ENCODE peak calls at places on chromosomes 2 and 18, in eight cellular contexts. One of them, this sample, is unnamed.

GRCh38 chr2:150403457-150403856 is 84.0 kb downstream of the RND3 start:
- DNase-seq in ovary: no peak
- DNase-seq in left ventricle myocardium inferior: no peak
- DNase-seq in pancreas: no peak
- DNase-seq in heart right ventricle: no peak
- DNase-seq in uterus: no peak
- DNase-seq in PC-3: no peak
- DNase-seq in esophagus squamous epithelium: no peak
- DNase-seq in this sample: no peak

GRCh38 chr2:215931256-215931903 is 82.0 kb downstream of the MREG start:
- DNase-seq in left ventricle myocardium inferior: peak; percentile 20
- DNase-seq in ovary: peak; percentile 56
- DNase-seq in PC-3: peak; percentile 93
- DNase-seq in esophagus squamous epithelium: peak; percentile 9
- DNase-seq in pancreas: no peak
- DNase-seq in uterus: peak; percentile 61
- DNase-seq in heart right ventricle: no peak
- DNase-seq in this sample: peak; percentile 19

GRCh38 chr2:64978514-64979268 is 10.5 kb upstream of the SLC1A4 start:
- DNase-seq in pancreas: no peak
- DNase-seq in ovary: no peak
- DNase-seq in esophagus squamous epithelium: no peak
- DNase-seq in heart right ventricle: no peak
- DNase-seq in left ventricle myocardium inferior: no peak
- DNase-seq in uterus: no peak
- DNase-seq in PC-3: peak; percentile 60
- DNase-seq in this sample: no peak

GRCh38 chr18:68499141-68499540 is 215.8 kb downstream of the TMX3 start:
- DNase-seq in uterus: no peak
- DNase-seq in left ventricle myocardium inferior: no peak
- DNase-seq in heart right ventricle: no peak
- DNase-seq in esophagus squamous epithelium: no peak
- DNase-seq in pancreas: no peak
- DNase-seq in ovary: no peak
- DNase-seq in PC-3: no peak
- DNase-seq in this sample: no peak

GRCh38 chr2:205024822-205025518 is 479.7 kb downstream of the PARD3B start:
- DNase-seq in heart right ventricle: no peak
- DNase-seq in PC-3: peak; percentile 95
- DNase-seq in esophagus squamous epithelium: no peak
- DNase-seq in uterus: peak; percentile 62
- DNase-seq in left ventricle myocardium inferior: no peak
- DNase-seq in ovary: no peak
- DNase-seq in pancreas: no peak
- DNase-seq in this sample: peak; percentile 58

GRCh38 chr18:9069482-9070059 is 32.9 kb upstream of the NDUFV2 start:
- DNase-seq in uterus: no peak
- DNase-seq in pancreas: no peak
- DNase-seq in left ventricle myocardium inferior: no peak
- DNase-seq in heart right ventricle: no peak
- DNase-seq in PC-3: no peak
- DNase-seq in esophagus squamous epithelium: no peak
- DNase-seq in ovary: no peak
- DNase-seq in this sample: no peak

GRCh38 chr2:206984206-206984605 is 44.9 kb downstream of the CPO start:
- DNase-seq in ovary: no peak
- DNase-seq in esophagus squamous epithelium: no peak
- DNase-seq in PC-3: peak; percentile 51
- DNase-seq in left ventricle myocardium inferior: no peak
- DNase-seq in uterus: no peak
- DNase-seq in heart right ventricle: no peak
- DNase-seq in pancreas: no peak
- DNase-seq in this sample: no peak

GRCh38 chr2:177984739-177985138 is 87.8 kb downstream of the PDE11A start:
- DNase-seq in uterus: no peak
- DNase-seq in left ventricle myocardium inferior: no peak
- DNase-seq in pancreas: no peak
- DNase-seq in ovary: no peak
- DNase-seq in esophagus squamous epithelium: no peak
- DNase-seq in heart right ventricle: no peak
- DNase-seq in PC-3: peak; percentile 12
- DNase-seq in this sample: no peak

GRCh38 chr2:3169106-3169870 is 208.3 kb downstream of the EIPR1 start:
- DNase-seq in esophagus squamous epithelium: no peak
- DNase-seq in PC-3: peak; percentile 59
- DNase-seq in ovary: no peak
- DNase-seq in pancreas: no peak
- DNase-seq in heart right ventricle: no peak
- DNase-seq in uterus: no peak
- DNase-seq in left ventricle myocardium inferior: no peak
- DNase-seq in this sample: no peak

GRCh38 chr18:22391571-22392359 is 25.9 kb downstream of the CTAGE1 start:
- DNase-seq in uterus: peak; percentile 34
- DNase-seq in left ventricle myocardium inferior: no peak
- DNase-seq in heart right ventricle: no peak
- DNase-seq in esophagus squamous epithelium: no peak
- DNase-seq in pancreas: no peak
- DNase-seq in ovary: no peak
- DNase-seq in PC-3: peak; percentile 94
- DNase-seq in this sample: no peak

GRCh38 chr2:241795021-241795999 is 13.7 kb upstream of the NEU4 start:
- DNase-seq in left ventricle myocardium inferior: peak; percentile 6
- DNase-seq in ovary: no peak
- DNase-seq in esophagus squamous epithelium: no peak
- DNase-seq in heart right ventricle: peak; percentile 12
- DNase-seq in PC-3: no peak
- DNase-seq in uterus: no peak
- DNase-seq in pancreas: no peak
- DNase-seq in this sample: peak; percentile 5

GRCh38 chr2:118580651-118581050 is 266.8 kb downstream of the EN1 start:
- DNase-seq in PC-3: peak; percentile 73
- DNase-seq in heart right ventricle: no peak
- DNase-seq in ovary: no peak
- DNase-seq in left ventricle myocardium inferior: no peak
- DNase-seq in pancreas: no peak
- DNase-seq in esophagus squamous epithelium: no peak
- DNase-seq in uterus: no peak
- DNase-seq in this sample: no peak

GRCh38 chr2:19929226-19929625 is 27.4 kb upstream of the TTC32 start:
- DNase-seq in heart right ventricle: no peak
- DNase-seq in esophagus squamous epithelium: no peak
- DNase-seq in PC-3: no peak
- DNase-seq in pancreas: no peak
- DNase-seq in ovary: no peak
- DNase-seq in uterus: no peak
- DNase-seq in left ventricle myocardium inferior: no peak
- DNase-seq in this sample: no peak

GRCh38 chr2:99399063-99399462 is 61.9 kb downstream of the EIF5B start:
- DNase-seq in heart right ventricle: no peak
- DNase-seq in pancreas: no peak
- DNase-seq in PC-3: no peak
- DNase-seq in esophagus squamous epithelium: no peak
- DNase-seq in uterus: no peak
- DNase-seq in left ventricle myocardium inferior: no peak
- DNase-seq in ovary: no peak
- DNase-seq in this sample: no peak
- H3K9me3 ChIP-seq in heart right ventricle: no peaks in the 10 kb centered on the region
- H3K9me3 ChIP-seq in pancreas: no peaks in the 10 kb centered on the region
- H3K9me3 ChIP-seq in PC-3: no peaks in the 10 kb centered on the region
- H3K9me3 ChIP-seq in esophagus squamous epithelium: no peaks in the 10 kb centered on the region
- H3K9me3 ChIP-seq in uterus: no peaks in the 10 kb centered on the region
- H3K9me3 ChIP-seq in left ventricle myocardium inferior: no peaks in the 10 kb centered on the region
- H3K9me3 ChIP-seq in ovary: no peaks in the 10 kb centered on the region
- H3K9me3 ChIP-seq in this sample: no peaks in the 10 kb centered on the region

GRCh38 chr2:100919316-100919715 is 82.8 kb upstream of the RPL31 start:
- DNase-seq in esophagus squamous epithelium: no peak
- DNase-seq in PC-3: no peak
- DNase-seq in uterus: no peak
- DNase-seq in pancreas: no peak
- DNase-seq in left ventricle myocardium inferior: no peak
- DNase-seq in ovary: no peak
- DNase-seq in heart right ventricle: no peak
- DNase-seq in this sample: no peak
- TF ChIP-seq CTCF in esophagus squamous epithelium: peak; percentile 17
- TF ChIP-seq CTCF in PC-3: peak; percentile 33
- TF ChIP-seq CTCF in uterus: no peak
- TF ChIP-seq CTCF in pancreas: no peak
- TF ChIP-seq CTCF in left ventricle myocardium inferior: peak; percentile 34
- TF ChIP-seq CTCF in ovary: no peak
- TF ChIP-seq CTCF in heart right ventricle: peak; percentile 31
- TF ChIP-seq CTCF in this sample: no peak

GRCh38 chr2:101808006-101808562 is 110.6 kb downstream of the MAP4K4 start:
- DNase-seq in pancreas: no peak
- DNase-seq in esophagus squamous epithelium: no peak
- DNase-seq in uterus: no peak
- DNase-seq in heart right ventricle: no peak
- DNase-seq in left ventricle myocardium inferior: no peak
- DNase-seq in PC-3: no peak
- DNase-seq in ovary: no peak
- DNase-seq in this sample: no peak
- H3K27ac ChIP-seq in pancreas: no peak overlapping the region
- H3K27ac ChIP-seq in esophagus squamous epithelium: no peak overlapping the region
- H3K27ac ChIP-seq in uterus: no peak overlapping the region
- H3K27ac ChIP-seq in heart right ventricle: no peak overlapping the region
- H3K27ac ChIP-seq in left ventricle myocardium inferior: no peak overlapping the region
- H3K27ac ChIP-seq in PC-3: no peak overlapping the region
- H3K27ac ChIP-seq in ovary: no peak overlapping the region
- H3K27ac ChIP-seq in this sample: no peak overlapping the region

GRCh38 chr2:82731824-82732223 is 1727.3 kb downstream of the SUCLG1 start:
- DNase-seq in heart right ventricle: no peak
- DNase-seq in left ventricle myocardium inferior: no peak
- DNase-seq in pancreas: no peak
- DNase-seq in uterus: no peak
- DNase-seq in ovary: no peak
- DNase-seq in PC-3: peak; percentile 11
- DNase-seq in esophagus squamous epithelium: no peak
- DNase-seq in this sample: no peak
- H3K9me3 ChIP-seq in heart right ventricle: no peaks in the 10 kb centered on the region
- H3K9me3 ChIP-seq in left ventricle myocardium inferior: no peaks in the 10 kb centered on the region
- H3K9me3 ChIP-seq in pancreas: no peaks in the 10 kb centered on the region
- H3K9me3 ChIP-seq in uterus: no peaks in the 10 kb centered on the region
- H3K9me3 ChIP-seq in ovary: no peaks in the 10 kb centered on the region
- H3K9me3 ChIP-seq in PC-3: no peaks in the 10 kb centered on the region
- H3K9me3 ChIP-seq in esophagus squamous epithelium: no peaks in the 10 kb centered on the region
- H3K9me3 ChIP-seq in this sample: no peaks in the 10 kb centered on the region

DNA sequence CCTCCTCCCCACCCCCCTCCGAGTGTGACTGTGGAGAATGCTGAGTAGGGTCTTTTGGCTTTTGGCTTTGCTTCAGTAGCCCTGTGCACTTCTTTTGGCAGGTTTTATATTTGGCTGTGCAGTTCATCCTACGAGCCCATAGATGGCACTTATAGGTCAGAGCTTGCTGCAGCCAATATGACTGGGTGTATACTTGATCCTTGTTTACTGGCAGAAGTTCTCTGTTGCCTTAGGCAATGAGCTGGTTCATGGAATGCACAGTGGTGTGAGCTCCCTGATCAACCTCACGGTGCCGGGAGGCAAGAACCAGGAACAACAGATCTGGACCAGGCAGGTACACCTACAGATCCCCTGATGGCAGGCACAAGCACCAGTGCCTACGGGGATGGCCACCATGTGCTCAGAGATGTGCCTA is 190.2 kb downstream of the KIAA1328 start:
- DNase-seq in ovary: no peak
- DNase-seq in PC-3: peak; percentile 43
- DNase-seq in esophagus squamous epithelium: no peak
- DNase-seq in pancreas: no peak
- DNase-seq in heart right ventricle: no peak
- DNase-seq in uterus: no peak
- DNase-seq in left ventricle myocardium inferior: no peak
- DNase-seq in this sample: no peak
- TF ChIP-seq CTCF in ovary: no peak
- TF ChIP-seq CTCF in PC-3: no peak
- TF ChIP-seq CTCF in esophagus squamous epithelium: peak; percentile 34
- TF ChIP-seq CTCF in pancreas: no peak
- TF ChIP-seq CTCF in heart right ventricle: no peak
- TF ChIP-seq CTCF in uterus: no peak
- TF ChIP-seq CTCF in left ventricle myocardium inferior: no peak
- TF ChIP-seq CTCF in this sample: no peak

GRCh38 chr2:68907923-68908253 is 36.7 kb upstream of the BMP10 start:
- DNase-seq in heart right ventricle: no peak
- DNase-seq in esophagus squamous epithelium: no peak
- DNase-seq in uterus: no peak
- DNase-seq in pancreas: no peak
- DNase-seq in PC-3: no peak
- DNase-seq in left ventricle myocardium inferior: no peak
- DNase-seq in ovary: no peak
- DNase-seq in this sample: no peak
- H3K27ac ChIP-seq in heart right ventricle: no peak overlapping the region
- H3K27ac ChIP-seq in esophagus squamous epithelium: peak overlapping the region; percentile 26
- H3K27ac ChIP-seq in uterus: no peak overlapping the region
- H3K27ac ChIP-seq in pancreas: no peak overlapping the region
- H3K27ac ChIP-seq in PC-3: peak overlapping the region; percentile 40
- H3K27ac ChIP-seq in left ventricle myocardium inferior: no peak overlapping the region
- H3K27ac ChIP-seq in ovary: no peak overlapping the region
- H3K27ac ChIP-seq in this sample: no peak overlapping the region

This sample was measured in psoas muscle.